ENCODE peak calls at places on chromosomes 6 and 20, in four cellular contexts. One of them, this sample, is unnamed.

GRCh38 chr6:161169690-161170089 is 104.2 kb downstream of the AGPAT4 start:
- DNase-seq in endothelial cell of umbilical vein: peak; percentile 47
- DNase-seq in K562: peak; percentile 88
- DNase-seq in IMR-90: peak; percentile 62
- DNase-seq in this sample: no peak

GRCh38 chr6:130527173-130527572 is 161.4 kb downstream of the TMEM200A start:
- DNase-seq in K562: no peak
- DNase-seq in endothelial cell of umbilical vein: no peak
- DNase-seq in IMR-90: no peak
- DNase-seq in this sample: no peak

GRCh38 chr20:47353697-47354387 is 2.7 kb downstream of the ZMYND8 start:
- DNase-seq in endothelial cell of umbilical vein: peak; percentile 66
- DNase-seq in K562: peak; percentile 56
- DNase-seq in IMR-90: no peak
- DNase-seq in this sample: no peak

GRCh38 chr6:29631209-29631810 is 1.7 kb downstream of the GABBR1 start:
- DNase-seq in K562: peak; percentile 84
- DNase-seq in IMR-90: peak; percentile 34
- DNase-seq in endothelial cell of umbilical vein: no peak
- DNase-seq in this sample: no peak

GRCh38 chr6:44489912-44490604 is 102.6 kb downstream of the CDC5L start:
- DNase-seq in IMR-90: peak; percentile 99
- DNase-seq in endothelial cell of umbilical vein: peak; percentile 97
- DNase-seq in K562: no peak
- DNase-seq in this sample: no peak

GRCh38 chr20:37938954-37939353 is 36.0 kb downstream of the VSTM2L start:
- DNase-seq in IMR-90: no peak
- DNase-seq in endothelial cell of umbilical vein: no peak
- DNase-seq in K562: no peak
- DNase-seq in this sample: no peak

GRCh38 chr6:169863149-169863525 is 111.7 kb downstream of the ERMARD start:
- DNase-seq in K562: no peak
- DNase-seq in IMR-90: no peak
- DNase-seq in endothelial cell of umbilical vein: no peak
- DNase-seq in this sample: no peak

GRCh38 chr6:144151010-144151727 is 852 bp downstream of the STX11 start:
- DNase-seq in IMR-90: no peak
- DNase-seq in K562: peak; percentile 19
- DNase-seq in endothelial cell of umbilical vein: peak; percentile 64
- DNase-seq in this sample: no peak

GRCh38 chr6:129162605-129163004 is 279.7 kb downstream of the LAMA2 start:
- DNase-seq in IMR-90: peak; percentile 38
- DNase-seq in endothelial cell of umbilical vein: no peak
- DNase-seq in K562: no peak
- DNase-seq in this sample: no peak

GRCh38 chr6:107543567-107543966 is 53.6 kb downstream of the SOBP start:
- DNase-seq in IMR-90: no peak
- DNase-seq in K562: no peak
- DNase-seq in endothelial cell of umbilical vein: no peak
- DNase-seq in this sample: no peak

GRCh38 chr20:21514553-21515251 is 838 bp upstream of the NKX2-2 start:
- DNase-seq in K562: no peak
- DNase-seq in endothelial cell of umbilical vein: no peak
- DNase-seq in IMR-90: no peak
- DNase-seq in this sample: no peak

GRCh38 chr6:149846321-149846720 is 17.8 kb downstream of the LRP11 start:
- DNase-seq in K562: no peak
- DNase-seq in endothelial cell of umbilical vein: no peak
- DNase-seq in IMR-90: peak; percentile 95
- DNase-seq in this sample: no peak

GRCh38 chr6:32271427-32271826 is 47.6 kb upstream of the NOTCH4 start:
- DNase-seq in endothelial cell of umbilical vein: no peak
- DNase-seq in K562: no peak
- DNase-seq in IMR-90: no peak
- DNase-seq in this sample: no peak

GRCh38 chr20:58511364-58511763 is 3.8 kb downstream of the APCDD1L start:
- DNase-seq in IMR-90: peak; percentile 83
- DNase-seq in endothelial cell of umbilical vein: peak; percentile 64
- DNase-seq in K562: no peak
- DNase-seq in this sample: no peak

GRCh38 chr6:100449239-100449691 is 15.5 kb downstream of the SIM1 start:
- DNase-seq in endothelial cell of umbilical vein: no peak
- DNase-seq in K562: no peak
- DNase-seq in IMR-90: no peak
- DNase-seq in this sample: no peak

GRCh38 chr20:58871533-58872102 is 19.1 kb downstream of the GNAS start:
- DNase-seq in IMR-90: no peak
- DNase-seq in K562: no peak
- DNase-seq in endothelial cell of umbilical vein: no peak
- DNase-seq in this sample: no peak

GRCh38 chr6:108838101-108838717 is 10.0 kb upstream of the ARMC2 start:
- DNase-seq in K562: no peak
- DNase-seq in IMR-90: peak; percentile 6
- DNase-seq in endothelial cell of umbilical vein: no peak
- DNase-seq in this sample: no peak

GRCh38 chr20:60403105-60403741 is 445.0 kb downstream of the CDH26 start:
- DNase-seq in K562: no peak
- DNase-seq in endothelial cell of umbilical vein: no peak
- DNase-seq in IMR-90: no peak
- DNase-seq in this sample: no peak

GRCh38 chr6:54254886-54255285 is 53.4 kb upstream of the TINAG start:
- DNase-seq in endothelial cell of umbilical vein: peak; percentile 20
- DNase-seq in IMR-90: no peak
- DNase-seq in K562: no peak
- DNase-seq in this sample: no peak

GRCh38 chr20:611047-611842 is 1.1 kb upstream of the TCF15 start:
- DNase-seq in endothelial cell of umbilical vein: no peak
- DNase-seq in IMR-90: no peak
- DNase-seq in K562: no peak
- DNase-seq in this sample: no peak

GRCh38 chr6:157223021-157223430 is 100.3 kb downstream of the TMEM242 start:
- DNase-seq in endothelial cell of umbilical vein: no peak
- DNase-seq in K562: no peak
- DNase-seq in IMR-90: no peak
- DNase-seq in this sample: no peak

GRCh38 chr6:108080010-108080780 is 5.7 kb upstream of the OSTM1 start:
- DNase-seq in endothelial cell of umbilical vein: no peak
- DNase-seq in K562: no peak
- DNase-seq in IMR-90: peak; percentile 58
- DNase-seq in this sample: no peak

GRCh38 chr6:37974943-37975342 is 155.4 kb downstream of the ZFAND3 start:
- DNase-seq in IMR-90: no peak
- DNase-seq in K562: no peak
- DNase-seq in endothelial cell of umbilical vein: no peak
- DNase-seq in this sample: no peak

GRCh38 chr6:56148488-56149190 is 98.7 kb downstream of the COL21A1 start:
- DNase-seq in IMR-90: peak; percentile 18
- DNase-seq in K562: no peak
- DNase-seq in endothelial cell of umbilical vein: peak; percentile 67
- DNase-seq in this sample: no peak

GRCh38 chr6:56143796-56144195 is 103.6 kb downstream of the COL21A1 start:
- DNase-seq in K562: no peak
- DNase-seq in endothelial cell of umbilical vein: peak; percentile 45
- DNase-seq in IMR-90: no peak
- DNase-seq in this sample: no peak

GRCh38 chr6:56145616-56146015 is 101.8 kb downstream of the COL21A1 start:
- DNase-seq in K562: no peak
- DNase-seq in IMR-90: no peak
- DNase-seq in endothelial cell of umbilical vein: no peak
- DNase-seq in this sample: no peak

GRCh38 chr6:56140090-56140489 is 107.3 kb downstream of the COL21A1 start:
- DNase-seq in K562: no peak
- DNase-seq in IMR-90: no peak
- DNase-seq in endothelial cell of umbilical vein: no peak
- DNase-seq in this sample: no peak

DNA sequence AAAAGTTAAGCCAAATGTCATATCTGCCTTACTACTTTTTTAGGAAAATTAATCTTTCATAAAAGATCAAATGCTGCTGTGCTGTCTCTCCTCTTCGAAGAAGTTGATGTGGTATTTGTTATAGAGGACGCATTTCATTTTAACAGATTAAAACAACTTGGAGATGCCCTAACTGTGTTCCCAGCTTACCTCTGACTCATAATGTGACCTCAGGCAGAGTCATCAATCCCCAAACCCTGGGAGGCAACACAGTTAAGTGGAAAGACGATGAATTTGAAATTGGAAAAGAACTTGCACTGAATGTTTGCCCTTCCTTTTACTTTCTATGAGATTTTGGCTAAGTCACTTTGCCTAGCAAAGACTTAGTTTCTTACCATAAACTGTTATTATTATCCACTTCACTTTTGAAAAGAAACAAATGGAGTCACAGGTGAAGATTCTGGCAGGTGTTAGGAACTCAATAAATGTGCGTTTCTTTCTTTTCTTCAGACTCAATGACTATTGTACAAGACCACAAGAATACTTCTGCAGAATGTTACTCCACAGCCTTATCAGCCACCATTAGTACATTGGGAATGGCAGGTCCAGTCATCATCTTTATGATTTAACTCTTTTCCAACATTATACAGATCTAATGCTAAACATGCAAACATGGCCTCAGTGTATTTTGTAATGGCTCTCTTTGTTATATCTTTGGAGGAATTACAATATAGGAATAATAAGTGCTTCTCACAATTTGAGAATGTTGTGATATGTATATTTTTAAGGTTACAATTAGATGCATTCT is 102.6 kb downstream of the COL21A1 start:
- DNase-seq in K562: no peak
- DNase-seq in endothelial cell of umbilical vein: peak; percentile 41
- DNase-seq in IMR-90: peak; percentile 64
- DNase-seq in this sample: no peak
- H3K9me1 ChIP-seq in K562: no peaks in the 10 kb centered on the region
- H3K9me1 ChIP-seq in endothelial cell of umbilical vein: no peaks in the 10 kb centered on the region
- H3K9me1 ChIP-seq in IMR-90: no peaks in the 10 kb centered on the region
- H3K9me1 ChIP-seq in this sample: no peaks in the 10 kb centered on the region

GRCh38 chr20:63419299-63419698 is 53.2 kb downstream of the KCNQ2 start:
- DNase-seq in K562: no peak
- DNase-seq in endothelial cell of umbilical vein: no peak
- DNase-seq in IMR-90: no peak
- DNase-seq in this sample: no peak
- H4K20me1 ChIP-seq in K562: no peaks in the 10 kb centered on the region
- H4K20me1 ChIP-seq in endothelial cell of umbilical vein: no peaks in the 10 kb centered on the region
- H4K20me1 ChIP-seq in IMR-90: no peaks in the 10 kb centered on the region
- H4K20me1 ChIP-seq in this sample: no peaks in the 10 kb centered on the region

DNA sequence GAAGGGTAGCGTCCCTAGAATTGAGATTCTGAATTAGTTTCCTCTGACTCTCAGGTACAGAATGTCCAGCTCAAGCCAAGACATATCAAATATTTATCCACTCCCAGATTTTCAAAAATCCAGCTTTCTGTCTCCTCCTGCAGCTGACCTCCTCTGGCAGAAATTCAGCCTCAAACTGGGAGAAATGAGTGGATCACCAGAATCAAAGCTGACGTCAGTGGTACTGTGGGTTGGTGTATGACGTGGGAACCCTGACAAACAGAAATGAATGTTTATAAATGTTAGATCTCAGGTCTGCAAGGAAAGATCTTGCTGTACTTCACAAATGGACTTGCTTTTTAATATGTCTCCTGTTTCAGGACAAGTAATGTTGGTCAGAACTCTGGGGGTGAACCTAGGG is 595.0 kb downstream of the PTPRT start:
- DNase-seq in endothelial cell of umbilical vein: no peak
- DNase-seq in K562: no peak
- DNase-seq in IMR-90: no peak
- DNase-seq in this sample: no peak
- H3K9me1 ChIP-seq in endothelial cell of umbilical vein: no peaks in the 10 kb centered on the region
- H3K9me1 ChIP-seq in K562: no peaks in the 10 kb centered on the region
- H3K9me1 ChIP-seq in IMR-90: no peaks in the 10 kb centered on the region
- H3K9me1 ChIP-seq in this sample: no peaks in the 10 kb centered on the region

DNA sequence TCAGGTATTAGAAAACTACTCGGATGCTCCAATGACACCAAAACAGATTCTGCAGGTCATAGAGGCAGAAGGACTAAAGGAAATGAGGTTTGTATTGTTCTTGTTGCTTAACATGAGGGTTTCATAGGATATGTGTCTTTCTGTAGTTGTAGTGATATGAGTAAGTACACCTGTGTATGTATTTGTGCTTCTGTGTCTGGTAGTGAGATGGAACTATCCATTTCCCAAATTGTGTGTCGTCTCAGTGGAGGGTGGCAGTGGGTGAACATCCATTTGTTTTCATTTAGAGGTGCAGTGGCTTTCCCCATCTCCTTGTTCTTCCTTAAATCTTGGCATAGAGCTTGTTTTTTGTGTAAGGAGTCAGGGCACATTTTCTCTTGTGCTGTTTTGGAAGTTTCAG is 8.2 kb downstream of the ASXL1 start:
- DNase-seq in K562: no peak
- DNase-seq in endothelial cell of umbilical vein: no peak
- DNase-seq in IMR-90: no peak
- DNase-seq in this sample: no peak
- H4K20me1 ChIP-seq in K562: peaks cover 25% of the 10 kb centered on the region
- H4K20me1 ChIP-seq in endothelial cell of umbilical vein: peaks cover 11% of the 10 kb centered on the region
- H4K20me1 ChIP-seq in IMR-90: peaks cover 89% of the 10 kb centered on the region
- H4K20me1 ChIP-seq in this sample: peaks cover 12% of the 10 kb centered on the region

DNA sequence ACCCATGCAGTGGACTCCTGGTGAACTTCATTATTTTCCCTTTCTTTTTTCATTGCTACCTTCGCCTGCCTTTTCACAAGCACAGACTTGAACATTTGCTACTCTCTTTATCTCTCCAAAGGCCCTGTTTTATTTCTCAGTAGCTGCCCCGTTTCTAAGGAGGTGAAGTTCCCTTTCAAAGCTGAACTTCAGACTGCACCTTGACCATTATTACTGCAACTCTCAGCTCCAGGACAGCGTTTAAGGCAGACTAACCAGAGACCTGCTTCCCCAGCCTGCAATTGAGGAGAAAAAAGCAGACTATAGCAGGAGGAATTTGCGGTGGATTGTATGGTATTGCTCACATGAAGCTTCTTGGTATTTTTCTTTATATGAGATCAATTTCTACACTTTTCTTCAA is 460.7 kb downstream of the CBLN4 start:
- DNase-seq in endothelial cell of umbilical vein: no peak
- DNase-seq in K562: no peak
- DNase-seq in IMR-90: no peak
- DNase-seq in this sample: no peak
- H3K9me1 ChIP-seq in endothelial cell of umbilical vein: no peaks in the 10 kb centered on the region
- H3K9me1 ChIP-seq in K562: no peaks in the 10 kb centered on the region
- H3K9me1 ChIP-seq in IMR-90: no peaks in the 10 kb centered on the region
- H3K9me1 ChIP-seq in this sample: no peaks in the 10 kb centered on the region

This sample was measured in keratinocyte.